ENCODE peak calls at places on chromosomes 7 and 10, in seven cellular contexts. Y, N, E, A, C, U and Q are unnamed samples.

GRCh38 chr7:124267154-124267553 is 234.3 kb upstream of the TMEM229A start:
- DNase-seq in E (no peak), A (no peak), U (no peak), C (no peak), N (no peak), Y (no peak), Q (no peak)

GRCh38 chr7:71343821-71344341 is 211.9 kb downstream of the GALNT17 start:
- DNase-seq in C (no peak), Y (no peak), U (no peak), E (no peak), N (no peak), A (no peak), Q (no peak)

GRCh38 chr7:84042110-84042539 is 152.5 kb downstream of the SEMA3A start:
- DNase-seq in C (no peak), N (no peak), U (peak; percentile 28), E (no peak), A (no peak), Y (no peak), Q (no peak)

GRCh38 chr7:8277394-8277982 is 15.5 kb upstream of the ICA1 start:
- DNase-seq in U (no peak), E (no peak), C (no peak), N (peak; percentile 10), A (peak; percentile 28), Y (no peak), Q (no peak)

GRCh38 chr10:48606530-48607355 is 1.9 kb upstream of the ARHGAP22 start:
- DNase-seq in Y (no peak), N (no peak), U (peak; percentile 83), A (no peak), E (no peak), C (no peak), Q (no peak)

GRCh38 chr7:66921918-66922486 is 977 bp downstream of the TMEM248 start:
- DNase-seq in U (no peak), A (peak; percentile 67), Y (no peak), C (peak; percentile 54), E (peak; percentile 35), N (no peak), Q (no peak)

GRCh38 chr7:155456772-155457543 is 971 bp upstream of the EN2 start:
- DNase-seq in E (peak; percentile 17), U (no peak), A (no peak), C (no peak), N (no peak), Y (peak; percentile 76), Q (peak; percentile 58)

GRCh38 chr7:37097983-37098382 is 350.7 kb downstream of the ELMO1 start:
- DNase-seq in Y (no peak), E (no peak), U (no peak), A (no peak), N (no peak), C (no peak), Q (no peak)

GRCh38 chr10:14555806-14556205 is 218.9 kb downstream of the FAM107B start:
- DNase-seq in A (peak; percentile 55), U (peak; percentile 79), C (no peak), E (no peak), Y (no peak), N (no peak), Q (no peak)

GRCh38 chr10:120422459-120422858 is 34.6 kb upstream of the PLPP4 start:
- DNase-seq in N (no peak), Y (no peak), A (no peak), E (no peak), C (no peak), U (peak; percentile 77), Q (no peak)

GRCh38 chr10:42691361-42692120 is 53.2 kb upstream of the ZNF33B start:
- DNase-seq in N (peak; percentile 86), A (peak; percentile 71), U (no peak), E (peak; percentile 61), C (no peak), Y (no peak), Q (no peak)

GRCh38 chr7:87598234-87599009 is 2.3 kb downstream of the ABCB1 start:
- DNase-seq in N (no peak), A (no peak), Y (no peak), U (no peak), E (no peak), C (no peak), Q (no peak)

GRCh38 chr7:47751068-47751467 is 169.2 kb upstream of the TNS3 start:
- DNase-seq in E (no peak), C (no peak), A (no peak), N (no peak), Y (no peak), U (no peak), Q (no peak)

GRCh38 chr10:12412671-12413368 is 63.5 kb downstream of the CAMK1D start:
- DNase-seq in E (no peak), N (no peak), Y (no peak), C (no peak), U (no peak), A (no peak), Q (peak; percentile 16)

GRCh38 chr7:40455485-40455884 is 320.7 kb downstream of the SUGCT start:
- DNase-seq in E (no peak), U (no peak), N (no peak), A (no peak), C (no peak), Y (no peak), Q (no peak)

GRCh38 chr10:127063762-127064161 is 132.6 kb downstream of the INSYN2A start:
- DNase-seq in A (no peak), N (no peak), U (no peak), C (no peak), E (no peak), Y (no peak), Q (no peak)

GRCh38 chr7:137753067-137753466 is 93.7 kb downstream of the DGKI start:
- DNase-seq in U (no peak), A (no peak), C (no peak), N (no peak), Y (no peak), E (no peak), Q (no peak)